ENCODE peak calls at places on chromosomes 4 and X, in nine cellular contexts. E is heart left ventricle, N is mammary epithelial cell, Y is cardiac fibroblast, T is A549, B is thyroid gland, G is PC-3, W is neural progenitor cell, C is mucosa of descending colon. V is an unnamed sample.

GRCh38 chr4:129117705-129118104 is 21.8 kb downstream of the C4orf33 start:
- DNase-seq in N (no peak), G (no peak), W (no peak), B (no peak), Y (no peak), C (no peak), T (no peak), E (no peak), V (no peak)

GRCh38 chrX:124263743-124264142 is 68.7 kb upstream of the TEX13D start:
- DNase-seq in B (no peak), G (peak), Y (no peak), E (no peak), N (peak), W (no peak), T (no peak), C (no peak), V (no peak)

GRCh38 chr4:11042760-11043159 is 358.2 kb upstream of the CLNK start:
- DNase-seq in C (peak), E (no peak), Y (no peak), G (no peak), W (no peak), T (no peak), N (no peak), B (no peak), V (no peak)

GRCh38 chr4:91812319-91812718 is 491.4 kb upstream of the GRID2 start:
- DNase-seq in G (no peak), E (no peak), C (no peak), T (no peak), B (no peak), Y (no peak), W (no peak), N (no peak), V (no peak)

GRCh38 chr4:74933562-74934015 is 673 bp downstream of the PARM1 start:
- DNase-seq in Y (no peak), B (peak), C (peak), W (peak), N (peak), G (no peak), E (peak), T (no peak), V (no peak)

GRCh38 chr4:41141910-41142309 is 72.4 kb downstream of the APBB2 start:
- DNase-seq in E (no peak), B (no peak), G (peak), Y (peak), C (no peak), W (no peak), T (no peak), N (peak), V (peak)

GRCh38 chr4:83616252-83616651 is 80.3 kb downstream of the GPAT3 start:
- DNase-seq in G (no peak), E (no peak), W (no peak), T (no peak), N (no peak), Y (no peak), B (no peak), C (no peak), V (no peak)

GRCh38 chrX:12950851-12951589 is 23.9 kb upstream of the TMSB4X start:
- DNase-seq in T (peak), G (no peak), E (peak), C (peak), B (no peak), Y (peak), W (peak), N (no peak), V (no peak)

GRCh38 chrX:12497832-12498591 is 293.2 kb upstream of the PRPS2 start:
- DNase-seq in T (peak), N (no peak), G (peak), E (no peak), W (peak), C (peak), B (no peak), Y (no peak), V (no peak)

GRCh38 chr4:82017680-82018079 is 356.1 kb downstream of the HNRNPD start:
- DNase-seq in C (peak), Y (peak), E (no peak), B (no peak), N (peak), T (peak), W (peak), G (peak), V (peak)

GRCh38 chr4:7398788-7399432 is 35.8 kb downstream of the PSAPL1 start:
- DNase-seq in E (no peak), C (no peak), B (peak), Y (no peak), W (no peak), T (no peak), G (no peak), N (peak), V (no peak)

GRCh38 chrX:1466971-1467561 is 14.4 kb upstream of the ASMTL start:
- DNase-seq in C (peak), W (no peak), Y (no peak), E (peak), N (no peak), G (no peak), T (no peak), B (no peak), V (no peak)

GRCh38 chr4:145155268-145155870 is 25.0 kb downstream of the OTUD4 start:
- DNase-seq in W (no peak), N (no peak), B (no peak), Y (no peak), T (no peak), E (no peak), G (no peak), C (no peak), V (no peak)

GRCh38 chr4:145153904-145154298 is 26.5 kb downstream of the OTUD4 start:
- DNase-seq in N (no peak), Y (no peak), C (no peak), T (no peak), E (no peak), G (no peak), B (no peak), W (no peak), V (no peak)

GRCh38 chr4:145153181-145153903 is 27.0 kb downstream of the OTUD4 start:
- DNase-seq in T (no peak), B (no peak), C (no peak), E (no peak), N (no peak), W (no peak), G (no peak), Y (no peak), V (no peak)

GRCh38 chr4:145148980-145149379 is 31.4 kb downstream of the OTUD4 start:
- DNase-seq in T (no peak), N (no peak), E (no peak), W (no peak), Y (no peak), B (no peak), C (no peak), G (no peak), V (no peak)

DNA sequence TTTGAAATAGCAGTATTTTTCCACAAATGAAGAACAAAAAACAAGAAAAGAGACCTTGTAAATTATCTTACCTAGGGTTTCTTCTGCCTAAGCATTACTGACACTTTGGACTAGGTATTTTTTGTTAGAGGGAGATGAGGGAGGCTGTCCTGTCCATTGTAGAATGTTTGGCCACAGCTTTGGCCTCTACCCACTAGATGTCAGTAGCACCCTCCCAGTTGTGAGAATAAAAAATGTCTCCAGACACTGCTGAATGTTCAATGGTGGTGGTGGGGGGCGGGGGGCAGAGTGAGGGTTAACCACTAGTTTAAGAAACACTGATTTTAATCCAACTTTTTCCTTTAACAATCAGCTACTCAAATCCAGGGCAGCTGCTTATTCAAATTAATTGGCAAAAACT is 25.8 kb downstream of the OTUD4 start:
- DNase-seq in B (peak), C (peak), E (no peak), T (peak), G (peak), N (peak), W (peak), Y (peak), V (peak)
- TF ChIP-seq CTCF in B (no peak), C (no peak), E (peak), T (peak), G (peak), N (peak), W (peak), Y (peak), V (peak)

DNA sequence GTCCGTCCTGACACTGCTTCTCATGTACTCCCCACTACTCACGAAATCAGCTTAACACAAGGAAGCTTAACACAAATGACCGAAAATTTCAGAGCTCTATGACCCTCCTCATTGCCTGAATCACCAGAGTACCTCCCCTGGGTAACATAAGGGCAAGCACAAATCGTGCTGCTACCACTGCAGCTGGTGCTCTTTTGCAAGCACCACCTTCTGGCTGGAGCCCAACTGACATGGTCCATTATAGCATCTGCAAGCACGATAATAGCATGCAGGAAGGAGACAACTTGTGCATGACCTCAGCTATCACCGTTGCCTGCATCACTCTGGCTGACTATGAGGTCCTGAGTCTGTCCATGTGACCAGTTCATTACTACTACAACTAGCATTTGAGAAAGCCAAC is 308.0 kb downstream of the TEX13C start:
- DNase-seq in E (no peak), G (no peak), N (no peak), B (no peak), Y (no peak), C (no peak), W (no peak), T (no peak), V (no peak)
- H3K4me3 ChIP-seq in E (no peak), G (no peak), N (no peak), B (no peak), Y (no peak), C (no peak), W (no peak), T (no peak), V (no peak)

GRCh38 chrX:136170109-136170800 is 22.9 kb downstream of the FHL1 start:
- DNase-seq in E (peak), G (no peak), Y (peak), W (no peak), N (no peak), B (peak), C (no peak), T (no peak), V (peak)

GRCh38 chrX:136162827-136163427 is 15.6 kb downstream of the FHL1 start:
- DNase-seq in B (peak), G (peak), C (peak), Y (peak), N (peak), T (peak), W (peak), E (peak), V (peak)

GRCh38 chrX:136168929-136169735 is 21.8 kb downstream of the FHL1 start:
- DNase-seq in T (no peak), E (peak), C (peak), B (peak), N (peak), G (peak), W (peak), Y (peak), V (peak)

GRCh38 chrX:136163694-136164093 is 16.4 kb downstream of the FHL1 start:
- DNase-seq in Y (no peak), N (no peak), G (no peak), C (no peak), B (no peak), E (no peak), W (no peak), T (no peak), V (peak)

DNA sequence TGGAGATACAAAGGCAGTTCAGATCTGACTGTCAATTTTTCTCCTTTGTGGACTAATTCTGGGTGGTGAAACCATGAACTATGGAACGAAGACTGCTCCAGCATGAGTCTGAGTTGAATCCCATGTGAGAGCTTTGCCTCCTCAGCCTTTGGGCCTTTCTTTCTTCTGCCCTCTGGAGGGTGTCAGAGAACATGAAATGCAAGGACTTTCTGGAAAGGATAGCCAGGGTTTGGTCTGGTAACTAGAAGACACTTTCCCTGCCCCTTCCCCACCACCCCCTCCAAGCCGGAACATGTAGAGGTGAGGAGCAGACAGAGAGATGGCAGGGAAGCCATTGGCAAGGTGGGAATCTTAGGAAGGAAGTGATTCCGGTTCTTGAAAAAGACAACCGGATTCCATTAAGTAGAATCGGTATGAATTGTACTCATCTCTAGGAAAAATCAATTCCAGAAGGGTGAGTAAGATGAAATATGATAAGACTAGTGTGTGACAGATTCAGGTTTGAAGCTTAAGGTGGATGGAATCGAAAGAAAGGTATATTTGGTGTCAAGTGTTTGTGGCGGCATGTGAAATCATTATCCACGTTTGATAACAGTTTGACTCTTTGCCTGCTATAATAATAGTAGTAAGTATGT is 19.0 kb downstream of the FHL1 start:
- DNase-seq in W (peak), B (no peak), N (no peak), T (no peak), E (no peak), C (no peak), G (peak), Y (peak), V (peak)
- TF ChIP-seq CTCF in W (peak), B (peak), N (no peak), T (peak), E (peak), C (no peak), G (peak), Y (peak), V (peak)

GRCh38 chrX:70456256-70456655 is 11.6 kb downstream of the DLG3 start:
- DNase-seq in T (no peak), E (no peak), C (no peak), B (no peak), G (no peak), W (no peak), Y (no peak), N (no peak), V (no peak)

GRCh38 chrX:70455366-70456202 is 10.9 kb downstream of the DLG3 start:
- DNase-seq in E (no peak), C (peak), B (peak), W (peak), N (no peak), Y (no peak), T (no peak), G (peak), V (no peak)

GRCh38 chrX:70454441-70455365 is 10.1 kb downstream of the DLG3 start:
- DNase-seq in E (peak), Y (peak), T (peak), B (peak), C (peak), N (peak), W (peak), G (peak), V (peak)

GRCh38 chrX:70452143-70452733 is 7.6 kb downstream of the DLG3 start:
- DNase-seq in C (peak), G (peak), N (no peak), B (peak), Y (peak), T (peak), W (peak), E (peak), V (peak)

GRCh38 chrX:70453024-70453618 is 8.5 kb downstream of the DLG3 start:
- DNase-seq in N (no peak), G (no peak), Y (no peak), C (peak), E (no peak), W (no peak), B (no peak), T (no peak), V (no peak)
- H3K4me3 ChIP-seq in N (peak), G (peak), Y (no peak), C (no peak), E (peak), W (peak), B (peak), T (peak), V (peak)

GRCh38 chr4:1345905-1346780 is 865 bp upstream of the UVSSA start:
- DNase-seq in E (peak), Y (peak), C (peak), W (peak), G (peak), B (peak), T (peak), N (peak), V (peak)
- TF ChIP-seq CTCF in E (no peak), Y (no peak), C (no peak), W (no peak), G (peak), B (no peak), T (no peak), N (no peak), V (peak)

GRCh38 chrX:42247241-42247640 is 323.9 kb upstream of the CASK start:
- DNase-seq in B (peak), Y (peak), T (no peak), C (no peak), G (no peak), N (no peak), E (no peak), W (no peak), V (peak)
- H3K4me3 ChIP-seq in B (no peak), Y (no peak), T (no peak), C (no peak), G (peak), N (no peak), E (peak), W (no peak), V (peak)

DNA sequence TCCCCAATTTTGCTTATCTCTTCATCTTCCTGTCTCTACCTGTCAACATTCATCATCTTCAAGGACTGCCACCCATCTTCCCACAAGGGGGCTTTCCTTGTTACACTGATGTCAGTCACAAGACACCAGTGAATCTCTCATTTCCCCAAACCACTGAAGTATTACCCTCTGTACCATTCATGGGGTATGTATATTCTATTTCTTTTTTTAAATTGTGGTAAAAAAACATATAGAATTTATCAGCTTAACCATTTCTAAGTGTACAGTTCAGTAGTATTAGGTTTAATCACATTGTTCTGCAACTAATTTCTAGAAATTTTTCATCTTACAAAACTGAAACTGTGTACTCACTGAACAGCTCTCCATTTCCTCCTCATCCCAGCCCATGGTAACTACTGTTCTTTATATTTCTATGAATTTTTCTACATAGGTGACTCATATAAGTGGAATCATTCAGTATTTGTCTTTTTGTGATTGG is 98.6 kb downstream of the LARP7 start:
- DNase-seq in E (no peak), W (no peak), G (peak), B (no peak), N (no peak), C (no peak), T (no peak), Y (no peak), V (no peak)
- TF ChIP-seq CTCF in E (no peak), W (no peak), G (no peak), B (no peak), N (no peak), C (no peak), T (no peak), Y (no peak), V (no peak)

GRCh38 chr4:85498068-85498733 is 23.3 kb downstream of the ARHGAP24 start:
- DNase-seq in N (peak), B (peak), W (no peak), T (no peak), Y (peak), C (peak), E (peak), G (peak), V (peak)

GRCh38 chr4:85496933-85497332 is 22.0 kb downstream of the ARHGAP24 start:
- DNase-seq in T (no peak), N (peak), Y (peak), W (no peak), G (peak), C (no peak), B (no peak), E (no peak), V (peak)

GRCh38 chr4:85499573-85499972 is 24.6 kb downstream of the ARHGAP24 start:
- DNase-seq in T (no peak), W (no peak), G (no peak), C (no peak), E (no peak), B (no peak), Y (no peak), N (no peak), V (no peak)

GRCh38 chr4:85495621-85496020 is 20.7 kb downstream of the ARHGAP24 start:
- DNase-seq in G (no peak), N (no peak), E (no peak), Y (no peak), W (no peak), C (no peak), T (no peak), B (no peak), V (no peak)

DNA sequence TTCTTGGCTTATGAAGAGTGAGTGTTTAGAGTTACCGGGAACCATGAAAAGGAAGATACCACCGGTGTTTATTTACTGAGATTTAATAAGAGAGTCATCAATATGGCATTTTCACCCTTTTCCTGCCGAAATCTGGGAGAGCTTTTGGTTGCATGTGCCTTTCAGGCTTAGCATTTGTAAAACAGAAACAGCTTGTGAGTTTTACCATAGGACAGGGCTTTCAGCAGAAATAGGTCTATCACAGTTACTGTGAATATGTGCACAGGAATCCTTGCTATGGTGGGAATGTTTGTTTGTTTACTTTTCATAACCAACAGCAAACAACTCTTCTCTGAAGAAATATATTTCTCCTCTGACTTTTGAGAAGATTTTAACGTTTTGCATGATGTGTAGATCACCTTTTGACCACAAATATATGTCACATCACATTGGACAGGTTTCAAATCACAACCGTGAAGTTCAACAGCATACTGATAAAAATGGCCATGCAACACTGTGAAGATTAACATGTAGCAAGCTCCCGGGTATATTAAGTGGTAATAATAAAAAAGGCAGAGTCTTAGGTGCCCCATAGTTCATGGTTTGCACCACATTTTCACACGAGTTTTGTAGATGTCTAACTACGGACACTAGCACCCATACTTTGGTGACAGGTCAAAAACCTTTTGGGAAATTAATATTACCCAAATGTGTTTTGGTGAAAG is 21.3 kb downstream of the ARHGAP24 start:
- DNase-seq in T (no peak), G (peak), Y (peak), N (no peak), B (no peak), C (no peak), W (no peak), E (no peak), V (peak)
- H3K4me3 ChIP-seq in T (peak), G (peak), Y (no peak), N (no peak), B (no peak), C (no peak), W (no peak), E (peak), V (peak)

DNA sequence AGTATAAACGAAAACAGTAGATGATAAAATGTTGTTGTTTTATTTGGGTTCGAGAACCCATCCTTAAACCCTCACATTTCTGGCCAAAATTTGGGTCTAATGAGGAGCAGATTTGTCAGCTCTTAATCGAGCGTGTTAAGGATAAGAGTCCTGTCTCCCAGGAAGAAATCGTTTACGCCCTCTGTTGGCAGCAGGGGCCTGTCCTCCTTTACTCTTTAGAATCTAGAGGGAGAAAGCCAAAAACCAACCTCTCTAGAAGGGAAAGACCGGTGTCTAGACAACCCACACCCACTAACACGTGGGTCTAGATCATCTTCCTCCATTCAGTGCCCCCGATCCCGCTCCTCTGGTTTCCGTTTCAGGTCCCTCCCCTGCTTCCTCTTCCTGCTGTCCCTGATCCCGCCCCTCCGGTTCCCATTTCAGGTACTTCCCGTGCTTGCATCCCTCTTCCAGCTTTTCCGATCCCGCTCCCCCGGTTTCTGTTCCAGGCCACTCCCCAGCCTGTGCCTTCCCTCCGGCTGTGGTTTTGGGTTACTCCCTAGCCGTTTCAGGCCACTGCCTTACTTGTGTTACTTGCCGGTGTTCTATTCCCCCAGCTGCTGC is 339.1 kb downstream of the PAPSS1 start:
- DNase-seq in T (no peak), W (no peak), C (no peak), E (no peak), N (no peak), B (no peak), Y (no peak), G (no peak), V (peak)
- TF ChIP-seq CTCF in T (no peak), W (no peak), C (no peak), E (no peak), N (no peak), B (no peak), Y (no peak), G (peak), V (peak)

V was measured in AG10803.